ENCODE peak calls at places on chromosomes 16 and 17, in ten cellular contexts. R is lower lobe of right lung, V is MM.1S, D is AG10803, S is fibroblast of the aortic adventitia, X is AG04450, C is heart right ventricle, Z is fibroblast of mammary gland, G is ascending aorta, N is cardiac fibroblast. M is an unnamed sample.

GRCh38 chr16:23929237-23929636 is 93.5 kb downstream of the PRKCB start:
- DNase-seq in C (no peak), V (no peak), R (no peak), N (no peak), Z (no peak), D (no peak), X (no peak), G (no peak), S (no peak), M (no peak)

GRCh38 chr17:27268394-27269085 is 25.4 kb upstream of the WSB1 start:
- DNase-seq in X (no peak), D (no peak), Z (no peak), C (no peak), G (no peak), V (no peak), N (no peak), S (no peak), R (no peak), M (no peak)

GRCh38 chr17:76683921-76684745 is 26.6 kb downstream of the MXRA7 start:
- DNase-seq in R (no peak), S (no peak), V (no peak), C (no peak), X (no peak), Z (no peak), N (no peak), G (no peak), D (no peak), M (no peak)

GRCh38 chr17:83010323-83011200 is 68.8 kb upstream of the METRNL start:
- DNase-seq in X (no peak), S (no peak), D (peak; percentile 46), N (no peak), Z (no peak), V (no peak), G (no peak), C (no peak), R (no peak), M (no peak)

GRCh38 chr16:2156025-2156848 is 655 bp downstream of the TRAF7 start:
- DNase-seq in N (peak; percentile 63), C (no peak), G (no peak), R (peak; percentile 66), X (no peak), D (peak; percentile 79), S (peak; percentile 69), Z (peak; percentile 82), V (peak; percentile 12), M (no peak)

GRCh38 chr17:59666235-59666634 is 41.0 kb downstream of the PTRH2 start:
- DNase-seq in Z (peak; percentile 59), N (peak; percentile 43), C (no peak), R (no peak), V (no peak), D (peak; percentile 35), X (no peak), G (no peak), S (no peak), M (no peak)

GRCh38 chr16:30064746-30065111 is 831 bp upstream of the ALDOA start:
- DNase-seq in C (no peak), D (no peak), V (no peak), G (no peak), S (no peak), N (no peak), Z (no peak), X (no peak), R (no peak), M (no peak)

GRCh38 chr16:31382485-31383161 is 10.5 kb upstream of the ITGAD start:
- DNase-seq in C (peak; percentile 67), R (peak; percentile 82), X (no peak), D (peak; percentile 49), V (peak; percentile 53), Z (peak; percentile 45), G (no peak), S (peak; percentile 42), N (peak; percentile 55), M (peak; percentile 13)

GRCh38 chr17:57980522-57980921 is 7.5 kb downstream of the VEZF1 start:
- DNase-seq in R (no peak), D (no peak), N (no peak), G (no peak), V (no peak), C (no peak), X (no peak), Z (no peak), S (no peak), M (no peak)

GRCh38 chr16:1071561-1072225 is 854 bp upstream of the SSTR5 start:
- DNase-seq in G (no peak), X (no peak), S (no peak), Z (no peak), V (no peak), N (no peak), D (no peak), C (no peak), R (no peak), M (no peak)

GRCh38 chr16:81224836-81225235 is 13.7 kb upstream of the BCO1 start:
- DNase-seq in D (no peak), C (no peak), Z (peak; percentile 21), R (no peak), N (no peak), X (no peak), V (no peak), G (no peak), S (no peak), M (no peak)

GRCh38 chr17:4548721-4549531 is 6.3 kb downstream of the MYBBP1A start:
- DNase-seq in G (no peak), N (no peak), C (no peak), X (no peak), S (no peak), Z (no peak), D (no peak), V (no peak), R (no peak), M (no peak)

GRCh38 chr17:5331506-5331905 is 49.4 kb downstream of the RABEP1 start:
- DNase-seq in S (no peak), D (peak; percentile 15), G (no peak), R (no peak), C (no peak), N (peak; percentile 21), X (no peak), Z (peak; percentile 46), V (no peak), M (no peak)

GRCh38 chr16:17269434-17269833 is 201.3 kb downstream of the XYLT1 start:
- DNase-seq in R (no peak), G (no peak), C (no peak), X (no peak), S (no peak), Z (peak; percentile 50), V (no peak), N (peak; percentile 9), D (peak; percentile 43), M (no peak)

GRCh38 chr17:65741690-65742089 is 180.2 kb upstream of the AXIN2 start:
- DNase-seq in N (no peak), S (no peak), C (no peak), V (no peak), X (no peak), D (no peak), G (no peak), R (no peak), Z (no peak), M (no peak)

GRCh38 chr16:75263291-75263962 is 12.0 kb upstream of the BCAR1 start:
- DNase-seq in G (no peak), Z (no peak), X (no peak), V (no peak), S (peak; percentile 22), R (no peak), C (no peak), N (no peak), D (no peak), M (no peak)
- H3K4me3 ChIP-seq in G (peak overlapping the region; percentile 86), Z (peak overlapping the region; percentile 86), X (peak overlapping the region; percentile 89), V (no peak overlapping the region), S (peak overlapping the region; percentile 84), R (peak overlapping the region; percentile 98), C (no peak overlapping the region), N (peak overlapping the region; percentile 15), D (peak overlapping the region; percentile 91), M (no peak overlapping the region)

GRCh38 chr17:28712705-28713415 is 1.2 kb upstream of the PROCA1 start:
- DNase-seq in Z (no peak), R (no peak), S (no peak), V (no peak), G (no peak), N (no peak), C (no peak), X (no peak), D (no peak), M (no peak)

GRCh38 chr17:28715217-28715616 is 2.5 kb downstream of the RAB34 start:
- DNase-seq in V (no peak), S (no peak), N (no peak), G (no peak), X (no peak), R (no peak), C (no peak), D (no peak), Z (no peak), M (no peak)

GRCh38 chr17:28712037-28712704 is 483 bp upstream of the PROCA1 start:
- DNase-seq in S (no peak), R (peak; percentile 82), V (no peak), N (no peak), G (peak; percentile 28), Z (no peak), D (no peak), C (peak; percentile 68), X (no peak), M (no peak)

GRCh38 chr17:28711723-28712036 is at the start of gene PROCA1:
- DNase-seq in G (no peak), S (no peak), R (no peak), Z (no peak), C (no peak), X (no peak), V (no peak), D (no peak), N (no peak), M (no peak)

GRCh38 chr17:28714281-28714680 is 2.6 kb upstream of the PROCA1 start:
- DNase-seq in X (no peak), N (no peak), R (no peak), C (no peak), S (no peak), D (no peak), V (no peak), G (no peak), Z (no peak), M (no peak)
- TF ChIP-seq CTCF in X (no peak), N (no peak), R (no peak), C (no peak), S (no peak), D (no peak), V (no peak), G (no peak), Z (no peak), M (no peak)

DNA sequence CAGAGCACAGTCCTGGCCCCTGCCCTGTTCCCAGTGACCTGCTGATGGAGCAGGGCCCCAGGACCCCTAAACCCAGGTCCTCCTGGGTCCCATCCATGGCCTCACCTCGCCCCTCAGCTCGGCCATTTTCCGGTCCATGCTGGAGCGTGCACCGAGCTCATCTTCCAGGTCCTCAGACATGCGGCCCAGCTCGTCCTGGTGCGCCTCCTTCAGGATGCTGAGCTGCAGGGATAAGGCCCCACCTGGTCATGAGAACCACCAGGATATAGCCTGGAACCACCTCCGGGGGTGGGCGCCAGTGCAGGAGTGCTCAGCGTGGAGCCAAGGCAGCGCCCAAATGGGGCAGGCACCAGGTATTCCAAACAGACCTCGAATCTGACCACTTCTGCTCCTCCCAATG is 17.9 kb downstream of the CCDC102A start:
- DNase-seq in D (no peak), R (no peak), X (no peak), C (no peak), N (no peak), S (no peak), Z (no peak), G (no peak), V (no peak), M (no peak)
- H3K4me3 ChIP-seq in D (no peak overlapping the region), R (no peak overlapping the region), X (no peak overlapping the region), C (no peak overlapping the region), N (no peak overlapping the region), S (no peak overlapping the region), Z (no peak overlapping the region), G (no peak overlapping the region), V (no peak overlapping the region), M (no peak overlapping the region)

GRCh38 chr17:16378631-16379282 is 2.1 kb upstream of the UBB start:
- DNase-seq in C (no peak), Z (no peak), D (no peak), G (no peak), N (no peak), V (no peak), S (no peak), R (no peak), X (no peak), M (no peak)
- TF ChIP-seq CTCF in C (no peak), Z (no peak), D (no peak), G (no peak), N (no peak), V (no peak), S (no peak), R (no peak), X (no peak), M (no peak)